ENCODE peak calls at places on chromosomes 2 and 18, in seven cellular contexts. C is ovary, L is neuronal stem cell, G is heart left ventricle, F is esophagus muscularis mucosa, T is AG04450, M is kidney. W is an unnamed sample.

GRCh38 chr2:2847131-2847740 is 516.2 kb upstream of the MYT1L start:
- DNase-seq in M (no peak), T (no peak), F (no peak), C (no peak), L (no peak), G (peak), W (no peak)

GRCh38 chr2:16348821-16349515 is 316.7 kb downstream of the CYRIA start:
- DNase-seq in F (no peak), M (no peak), C (no peak), T (no peak), G (no peak), L (no peak), W (no peak)

GRCh38 chr18:24060644-24061043 is 46.1 kb downstream of the TTC39C start:
- DNase-seq in C (no peak), L (no peak), M (no peak), T (no peak), G (no peak), F (no peak), W (no peak)

GRCh38 chr2:169034256-169034655 is 3.1 kb upstream of the ABCB11 start:
- DNase-seq in F (no peak), C (no peak), M (no peak), G (no peak), L (no peak), T (no peak), W (peak)

GRCh38 chr2:4673025-4673489 is 969.7 kb downstream of the DCDC2C start:
- DNase-seq in F (no peak), L (no peak), G (no peak), T (no peak), M (no peak), C (no peak), W (peak)

GRCh38 chr2:37886745-37887144 is 38.3 kb upstream of the RMDN2 start:
- DNase-seq in C (no peak), F (no peak), G (no peak), L (no peak), T (no peak), M (no peak), W (no peak)

GRCh38 chr2:8408560-8409460 is 273.0 kb upstream of the ID2 start:
- DNase-seq in F (no peak), T (no peak), M (no peak), L (no peak), G (no peak), C (no peak), W (no peak)

GRCh38 chr2:199629301-199629700 is 171.6 kb upstream of the SATB2 start:
- DNase-seq in C (no peak), T (no peak), G (no peak), L (no peak), M (no peak), F (no peak), W (no peak)

GRCh38 chr2:25323042-25323514 is 18.6 kb downstream of the DNMT3A start:
- DNase-seq in L (no peak), G (no peak), T (no peak), M (no peak), F (no peak), C (no peak), W (peak)

GRCh38 chr18:2482711-2483475 is 88.4 kb downstream of the METTL4 start:
- DNase-seq in F (no peak), L (no peak), C (no peak), G (no peak), T (no peak), M (no peak), W (no peak)

GRCh38 chr2:200275281-200276103 is 31.0 kb upstream of the SPATS2L start:
- DNase-seq in M (no peak), G (no peak), F (peak), L (no peak), C (no peak), T (no peak), W (no peak)

GRCh38 chr2:15560404-15560987 is 638 bp downstream of the NBAS start:
- DNase-seq in M (no peak), G (no peak), F (no peak), T (no peak), C (peak), L (no peak), W (peak)

GRCh38 chr2:37526323-37526722 is 145.1 kb downstream of the CDC42EP3 start:
- DNase-seq in L (no peak), C (no peak), M (no peak), G (no peak), T (no peak), F (no peak), W (peak)

GRCh38 chr2:150538582-150539236 is 51.2 kb upstream of the RND3 start:
- DNase-seq in F (no peak), G (no peak), M (no peak), C (no peak), L (no peak), T (no peak), W (no peak)

GRCh38 chr2:148674063-148675020 is 29.8 kb downstream of the EPC2 start:
- DNase-seq in G (no peak), F (no peak), T (peak), L (peak), M (no peak), C (no peak), W (peak)

GRCh38 chr18:939167-939566 is 34.5 kb downstream of the ADCYAP1 start:
- DNase-seq in F (no peak), M (no peak), G (no peak), C (no peak), L (no peak), T (no peak), W (no peak)

GRCh38 chr2:31729442-31730092 is 148.8 kb upstream of the SRD5A2 start:
- DNase-seq in L (no peak), T (peak), F (no peak), G (no peak), C (no peak), M (no peak), W (peak)

GRCh38 chr2:191250400-191250799 is 5.2 kb downstream of the MYO1B start:
- DNase-seq in F (no peak), T (no peak), L (no peak), C (no peak), G (no peak), M (no peak), W (no peak)

GRCh38 chr2:101881131-101881530 is 110.6 kb upstream of the IL1R2 start:
- DNase-seq in F (no peak), T (no peak), L (no peak), C (no peak), G (no peak), M (no peak), W (no peak)

GRCh38 chr18:24964213-24964612 is 387.8 kb downstream of the ZNF521 start:
- DNase-seq in T (no peak), G (no peak), L (no peak), F (no peak), C (no peak), M (no peak), W (peak)

GRCh38 chr2:109294523-109294922 is 165.5 kb downstream of the SH3RF3 start:
- DNase-seq in C (no peak), F (no peak), T (no peak), G (no peak), L (no peak), M (peak), W (no peak)

GRCh38 chr2:181140414-181140813 is 160.0 kb downstream of the UBE2E3 start:
- DNase-seq in M (no peak), L (no peak), G (no peak), T (no peak), C (no peak), F (no peak), W (no peak)

GRCh38 chr2:226835420-226835795 is 446 bp upstream of the RHBDD1 start:
- DNase-seq in T (no peak), F (no peak), L (no peak), C (no peak), G (no peak), M (no peak), W (peak)

GRCh38 chr2:145777297-145777696 is 1257.4 kb upstream of the ZEB2 start:
- DNase-seq in M (no peak), F (no peak), G (no peak), L (no peak), C (no peak), T (no peak), W (no peak)

GRCh38 chr2:120465012-120465700 is 119.2 kb downstream of the INHBB start:
- DNase-seq in L (no peak), C (no peak), M (peak), G (no peak), F (no peak), T (no peak), W (no peak)

GRCh38 chr2:15965564-15966019 is 25.2 kb downstream of the MYCN start:
- DNase-seq in G (no peak), C (no peak), T (no peak), M (no peak), F (no peak), L (peak), W (no peak)

GRCh38 chr18:25247725-25248124 is 104.2 kb downstream of the ZNF521 start:
- DNase-seq in F (no peak), T (no peak), G (no peak), C (no peak), M (no peak), L (no peak), W (no peak)

GRCh38 chr2:221337957-221338685 is 234.0 kb downstream of the EPHA4 start:
- DNase-seq in T (no peak), G (no peak), F (no peak), M (no peak), C (no peak), L (no peak), W (no peak)

GRCh38 chr2:140457483-140457882 is 1673.3 kb downstream of the LRP1B start:
- DNase-seq in G (no peak), M (no peak), T (no peak), C (no peak), F (no peak), L (no peak), W (no peak)

GRCh38 chr2:120397362-120397811 is 51.5 kb downstream of the INHBB start:
- DNase-seq in G (no peak), F (no peak), C (no peak), T (no peak), M (peak), L (no peak), W (no peak)

GRCh38 chr2:207786956-207787516 is 17.3 kb upstream of the FZD5 start:
- DNase-seq in F (no peak), G (no peak), C (no peak), T (no peak), M (no peak), L (no peak), W (no peak)

GRCh38 chr18:53028565-53028964 is 688.6 kb downstream of the DCC start:
- DNase-seq in G (no peak), M (no peak), F (no peak), T (no peak), L (no peak), C (no peak), W (no peak)

GRCh38 chr18:2979871-2980606 is 32.9 kb downstream of the LPIN2 start:
- DNase-seq in F (no peak), L (no peak), G (no peak), C (no peak), M (peak), T (no peak), W (no peak)

GRCh38 chr2:177572236-177572671 is 179.7 kb downstream of the AGPS start:
- DNase-seq in T (no peak), G (no peak), M (no peak), L (no peak), F (no peak), C (no peak), W (no peak)

GRCh38 chr2:60047944-60048525 is 505.4 kb downstream of the BCL11A start:
- DNase-seq in C (no peak), L (no peak), F (no peak), G (peak), T (no peak), M (no peak), W (no peak)

GRCh38 chr18:10143601-10144000 is 229.8 kb downstream of the VAPA start:
- DNase-seq in T (no peak), L (no peak), M (peak), F (no peak), G (no peak), C (peak), W (no peak)

GRCh38 chr2:239605976-239606375 is 205.2 kb upstream of the HDAC4 start:
- DNase-seq in L (no peak), G (no peak), M (no peak), C (no peak), T (no peak), F (no peak), W (no peak)

DNA sequence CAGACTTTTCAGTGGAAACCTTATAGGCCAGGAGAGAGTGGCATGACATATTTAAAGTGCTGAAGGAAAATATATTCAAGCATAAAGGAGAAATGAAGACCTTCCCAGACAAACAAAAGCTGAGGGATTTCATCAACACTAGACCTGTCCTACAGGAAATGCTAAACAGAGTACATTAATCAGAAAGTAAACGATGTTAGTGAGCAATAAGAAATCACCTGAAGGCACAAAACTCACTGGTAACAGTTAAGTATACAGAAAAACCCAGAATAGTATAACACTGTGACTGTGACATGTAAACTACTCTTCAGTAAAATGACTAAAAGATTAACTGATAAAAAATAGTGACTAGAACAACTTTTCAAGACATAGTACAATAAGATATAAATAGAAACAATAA is 87.4 kb downstream of the ATP8B1 start:
- DNase-seq in T (no peak), G (no peak), M (no peak), L (no peak), F (no peak), C (no peak), W (no peak)
- H3K27ac ChIP-seq in T (no peak), G (no peak), M (no peak), L (no peak), F (no peak), C (no peak), W (no peak)

DNA sequence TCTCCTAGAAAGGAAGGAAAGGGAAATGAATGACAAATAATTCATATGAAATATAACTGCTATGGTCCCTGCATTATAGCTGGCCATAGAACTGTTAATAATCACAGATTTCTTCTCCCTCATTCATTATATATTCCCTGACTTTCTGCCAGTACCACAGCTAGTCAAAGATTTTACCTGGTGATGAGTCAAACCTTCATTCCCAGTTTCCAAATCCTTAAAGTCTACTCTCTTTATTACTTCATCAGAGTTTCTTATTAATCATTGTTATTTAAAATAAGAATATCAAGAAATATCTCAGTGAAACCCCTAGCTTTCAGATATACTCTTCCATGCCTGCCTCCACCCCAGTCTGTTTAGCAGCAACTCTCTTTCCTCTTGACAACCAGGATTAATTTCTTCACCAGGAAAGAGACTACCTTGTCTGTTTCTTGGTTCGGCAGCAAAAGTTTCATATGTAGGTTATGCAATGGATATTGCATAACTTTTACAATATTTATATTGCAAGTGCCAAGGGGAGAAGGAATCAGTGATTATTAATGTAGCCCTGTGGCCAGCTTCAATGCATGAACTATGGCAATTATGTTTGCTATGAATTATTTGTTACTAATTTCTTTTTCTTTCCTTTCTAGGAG is 533.8 kb downstream of the FBXO15 start:
- DNase-seq in G (no peak), M (no peak), T (no peak), L (no peak), C (no peak), F (no peak), W (no peak)
- H3K27ac ChIP-seq in G (no peak), M (no peak), T (no peak), L (no peak), C (no peak), F (no peak), W (no peak)

DNA sequence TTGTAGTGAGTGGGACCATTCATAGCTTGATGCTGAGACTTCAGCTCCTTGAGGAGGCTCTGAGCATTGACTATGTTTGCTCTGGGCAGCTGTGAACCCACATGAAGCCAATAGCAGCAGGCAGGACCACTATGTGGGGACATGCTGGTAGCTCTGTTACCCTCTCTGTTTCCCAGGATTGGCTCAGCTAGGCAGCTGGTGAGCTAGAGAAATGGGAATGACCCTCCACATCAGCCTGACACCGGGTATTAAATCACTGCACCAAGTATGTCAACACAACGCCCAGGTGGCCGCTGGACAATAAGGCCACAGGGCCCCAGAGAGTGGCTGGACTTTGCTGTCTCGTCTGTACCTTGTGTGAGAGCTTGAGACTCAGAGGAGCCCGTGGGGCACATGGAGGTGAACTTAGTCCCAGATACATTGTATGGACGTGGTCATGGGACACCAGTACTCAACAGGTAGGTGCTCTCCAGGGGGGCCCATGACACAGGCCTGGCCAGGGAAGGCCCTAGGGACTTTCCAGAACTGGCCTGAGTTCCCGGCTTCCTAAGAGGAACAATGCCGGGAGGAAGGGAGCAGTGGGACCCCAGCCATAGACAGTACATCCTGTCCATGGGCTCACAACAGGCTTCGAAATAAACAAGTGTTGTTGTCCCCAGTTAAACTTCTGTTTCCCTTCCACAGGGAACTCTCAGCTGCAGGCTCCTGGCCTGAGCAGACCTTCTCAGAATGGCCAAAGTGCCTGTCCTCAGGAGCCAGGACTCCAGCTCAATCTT is 35.2 kb downstream of the HS1BP3 start:
- DNase-seq in M (peak), C (peak), G (peak), F (no peak), T (no peak), L (no peak), W (no peak)
- H3K27ac ChIP-seq in M (peak), C (peak), G (peak), F (peak), T (no peak), L (no peak), W (no peak)

GRCh38 chr18:55386545-55386944 is 201.4 kb downstream of the TCF4 start:
- DNase-seq in T (no peak), L (no peak), M (no peak), F (no peak), G (no peak), C (no peak), W (peak)
- H3K27ac ChIP-seq in T (no peak), L (no peak), M (no peak), F (peak), G (peak), C (no peak), W (peak)